ENCODE peak calls at places on chromosomes 2 and 18, in seven cellular contexts. R is left ventricle myocardium inferior; V is T-helper 1 cell; Y is non-pigmented ciliary epithelial cell; C is iris pigment epithelial cell; K is activated T-cell treated with anti-CD3 and anti-CD28 coated beads, Interleukin-2, amount 50 U/mL, for 24 hours; B is putamen. Q is an unnamed sample.
A peak's percentile ranks its signal among the peaks of the same experiment; 100 is the strongest.

GRCh38 chr2:75565523-75566449 is 5.0 kb upstream of the EVA1A start:
- DNase-seq in R (no peak), V (no peak), Y (no peak), C (no peak), K (no peak), B (no peak), Q (no peak)

GRCh38 chr2:186590538-186591441 is 934 bp downstream of the ITGAV start:
- DNase-seq in R (no peak), V (peak; percentile 23), Y (no peak), C (peak; percentile 65), K (peak; percentile 44), B (peak; percentile 50), Q (no peak)

GRCh38 chr18:14189858-14190257 is 57.6 kb upstream of the ZNF519 start:
- DNase-seq in R (no peak), V (peak; percentile 63), Y (peak; percentile 49), C (peak; percentile 31), K (no peak), B (no peak), Q (no peak)

GRCh38 chr2:126655500-126656310 is at the start of gene GYPC:
- DNase-seq in R (peak; percentile 82), V (peak; percentile 69), Y (no peak), C (peak; percentile 65), K (peak; percentile 71), B (no peak), Q (peak; percentile 92)

GRCh38 chr18:76455015-76455676 is 39.9 kb downstream of the ZNF516 start:
- DNase-seq in R (no peak), V (no peak), Y (no peak), C (no peak), K (peak; percentile 22), B (no peak), Q (peak; percentile 2)

GRCh38 chr18:48790869-48791635 is 159.7 kb downstream of the SMAD7 start:
- DNase-seq in R (peak; percentile 36), V (no peak), Y (no peak), C (no peak), K (peak; percentile 28), B (no peak), Q (peak; percentile 45)

GRCh38 chr2:44515416-44515815 is 153.7 kb downstream of the CAMKMT start:
- DNase-seq in R (no peak), V (no peak), Y (no peak), C (peak; percentile 12), K (no peak), B (no peak), Q (no peak)

GRCh38 chr2:190489475-190489874 is 45.0 kb downstream of the NEMP2 start:
- DNase-seq in R (no peak), V (peak; percentile 17), Y (no peak), C (no peak), K (no peak), B (no peak), Q (no peak)

GRCh38 chr2:46449712-46450111 is 29.7 kb upstream of the TMEM247 start:
- DNase-seq in R (no peak), V (no peak), Y (no peak), C (no peak), K (no peak), B (no peak), Q (no peak)

GRCh38 chr2:38966678-38967077 is 77.0 kb downstream of the ARHGEF33 start:
- DNase-seq in R (no peak), V (no peak), Y (no peak), C (no peak), K (no peak), B (no peak), Q (no peak)

GRCh38 chr2:74138952-74139323 is 8.8 kb downstream of the BOLA3 start:
- DNase-seq in R (no peak), V (no peak), Y (no peak), C (no peak), K (no peak), B (no peak), Q (no peak)

GRCh38 chr2:128032092-128032491 is 4.2 kb upstream of the SAP130 start:
- DNase-seq in R (no peak), V (no peak), Y (no peak), C (no peak), K (no peak), B (no peak), Q (no peak)

GRCh38 chr2:191064590-191064989 is 50.6 kb upstream of the STAT1 start:
- DNase-seq in R (no peak), V (peak; percentile 84), Y (no peak), C (no peak), K (peak; percentile 46), B (no peak), Q (no peak)

GRCh38 chr2:119697290-119698013 is 18.5 kb downstream of the TMEM177 start:
- DNase-seq in R (no peak), V (no peak), Y (no peak), C (no peak), K (no peak), B (no peak), Q (no peak)

GRCh38 chr18:6614952-6615351 is 114.6 kb upstream of the ARHGAP28 start:
- DNase-seq in R (no peak), V (no peak), Y (no peak), C (no peak), K (no peak), B (no peak), Q (no peak)

GRCh38 chr18:75477913-75478312 is 50.4 kb upstream of the SMIM21 start:
- DNase-seq in R (no peak), V (no peak), Y (no peak), C (peak; percentile 56), K (no peak), B (no peak), Q (no peak)

GRCh38 chr2:71711470-71711857 is 258.1 kb downstream of the DYSF start:
- DNase-seq in R (no peak), V (no peak), Y (no peak), C (peak; percentile 8), K (no peak), B (no peak), Q (no peak)

GRCh38 chr2:15618449-15618855 is 26.8 kb downstream of the DDX1 start:
- DNase-seq in R (no peak), V (no peak), Y (no peak), C (no peak), K (no peak), B (no peak), Q (no peak)

GRCh38 chr2:84297155-84297554 is 161.9 kb downstream of the SUCLG1 start:
- DNase-seq in R (no peak), V (no peak), Y (no peak), C (no peak), K (no peak), B (no peak), Q (no peak)

GRCh38 chr2:28649481-28650260 is 102.0 kb upstream of the PPP1CB start:
- DNase-seq in R (no peak), V (peak; percentile 48), Y (no peak), C (peak; percentile 68), K (peak; percentile 54), B (no peak), Q (no peak)

GRCh38 chr2:202965810-202966454 is 48.7 kb upstream of the NBEAL1 start:
- DNase-seq in R (no peak), V (peak; percentile 78), Y (peak; percentile 50), C (peak; percentile 84), K (no peak), B (peak; percentile 2), Q (no peak)

GRCh38 chr18:34990571-34990970 is 50.6 kb upstream of the MAPRE2 start:
- DNase-seq in R (no peak), V (no peak), Y (no peak), C (peak; percentile 28), K (no peak), B (no peak), Q (no peak)

GRCh38 chr2:118016911-118017310 is 3.0 kb upstream of the CCDC93 start:
- DNase-seq in R (no peak), V (peak; percentile 65), Y (no peak), C (peak; percentile 39), K (no peak), B (no peak), Q (no peak)

GRCh38 chr18:12886498-12887126 is 2.6 kb upstream of the PTPN2 start:
- DNase-seq in R (no peak), V (peak; percentile 32), Y (no peak), C (no peak), K (no peak), B (no peak), Q (no peak)

GRCh38 chr2:194203898-194204297 is 1453.1 kb upstream of the SLC39A10 start:
- DNase-seq in R (no peak), V (no peak), Y (peak; percentile 4), C (peak; percentile 20), K (no peak), B (no peak), Q (no peak)

GRCh38 chr2:119650206-119650605 is 28.8 kb upstream of the TMEM177 start:
- DNase-seq in R (no peak), V (no peak), Y (no peak), C (peak; percentile 69), K (no peak), B (no peak), Q (no peak)

GRCh38 chr2:234249873-234250272 is 199.4 kb downstream of the SPP2 start:
- DNase-seq in R (no peak), V (no peak), Y (no peak), C (peak; percentile 79), K (no peak), B (no peak), Q (no peak)

GRCh38 chr2:239789711-239790110 is 235.4 kb downstream of the NDUFA10 start:
- DNase-seq in R (no peak), V (no peak), Y (no peak), C (no peak), K (peak; percentile 5), B (no peak), Q (no peak)

GRCh38 chr18:10038268-10038667 is 124.5 kb downstream of the VAPA start:
- DNase-seq in R (no peak), V (no peak), Y (no peak), C (no peak), K (no peak), B (no peak), Q (no peak)

GRCh38 chr2:57867730-57868129 is 178.9 kb upstream of the VRK2 start:
- DNase-seq in R (no peak), V (no peak), Y (no peak), C (no peak), K (no peak), B (no peak), Q (no peak)

GRCh38 chr2:96092896-96093295 is 23.5 kb downstream of the ADRA2B start:
- DNase-seq in R (no peak), V (no peak), Y (no peak), C (no peak), K (no peak), B (no peak), Q (no peak)

GRCh38 chr2:212892193-212892592 is 259.2 kb downstream of the IKZF2 start:
- DNase-seq in R (no peak), V (no peak), Y (no peak), C (peak; percentile 56), K (no peak), B (no peak), Q (no peak)

GRCh38 chr2:113133696-113134558 is 6.5 kb downstream of the IL1RN start:
- DNase-seq in R (no peak), V (peak; percentile 42), Y (no peak), C (no peak), K (no peak), B (no peak), Q (no peak)

GRCh38 chr2:239803764-239804111 is 221.4 kb downstream of the NDUFA10 start:
- DNase-seq in R (no peak), V (no peak), Y (no peak), C (no peak), K (no peak), B (no peak), Q (no peak)

GRCh38 chr2:8558096-8558495 is 123.8 kb upstream of the ID2 start:
- DNase-seq in R (peak; percentile 7), V (no peak), Y (no peak), C (no peak), K (no peak), B (no peak), Q (peak; percentile 13)

GRCh38 chr2:30300122-30300455 is 68.8 kb downstream of the LBH start:
- DNase-seq in R (no peak), V (no peak), Y (no peak), C (no peak), K (no peak), B (no peak), Q (no peak)

GRCh38 chr2:108449410-108450200 is 599 bp downstream of the GCC2 start:
- DNase-seq in R (no peak), V (peak; percentile 41), Y (no peak), C (peak; percentile 36), K (no peak), B (no peak), Q (no peak)

GRCh38 chr18:47594063-47594462 is 336.4 kb downstream of the SMAD2 start:
- DNase-seq in R (no peak), V (no peak), Y (no peak), C (no peak), K (no peak), B (peak; percentile 19), Q (no peak)

Q was measured in heart left ventricle.